ENCODE peak calls at places on chromosomes 7 and 10, in eight cellular contexts. C is CD4-positive, alpha-beta memory T cell; X is pancreas; S is body of pancreas; U is mammary epithelial cell; P is neural progenitor cell; E is fibroblast of lung; H is PC-9. I is an unnamed sample. For H3K36me3, the result is how much of the 10 kb centered on the place peaks cover.

GRCh38 chr10:43255644-43256431 is 11.0 kb downstream of the RASGEF1A start:
- DNase-seq in C (peak), X (no peak), S (no peak), U (no peak), P (peak), E (peak), H (no peak), I (no peak)

GRCh38 chr10:22294694-22295093 is 21.5 kb upstream of the COMMD3 start:
- DNase-seq in C (no peak), X (no peak), S (no peak), U (no peak), P (no peak), E (no peak), H (no peak), I (no peak)

GRCh38 chr7:101140339-101140699 is 13.4 kb downstream of the SERPINE1 start:
- DNase-seq in C (no peak), X (no peak), S (no peak), U (peak), P (no peak), E (no peak), H (no peak), I (no peak)

GRCh38 chr10:118571123-118571522 is 24.3 kb downstream of the PRLHR start:
- DNase-seq in C (no peak), X (no peak), S (peak), U (no peak), P (peak), E (peak), H (no peak), I (no peak)

GRCh38 chr10:19904202-19904661 is 88.0 kb downstream of the PLXDC2 start:
- DNase-seq in C (no peak), X (no peak), S (no peak), U (peak), P (no peak), E (peak), H (no peak), I (no peak)

GRCh38 chr10:124741281-124741921 is 2.8 kb downstream of the FAM53B start:
- DNase-seq in C (peak), X (peak), S (peak), U (peak), P (peak), E (peak), H (peak), I (peak)

GRCh38 chr7:73894851-73895441 is 34.0 kb downstream of the TMEM270 start:
- DNase-seq in C (no peak), X (peak), S (peak), U (peak), P (no peak), E (peak), H (peak), I (peak)

GRCh38 chr7:108167460-108167859 is 37.3 kb upstream of the LAMB4 start:
- DNase-seq in C (no peak), X (no peak), S (peak), U (no peak), P (no peak), E (peak), H (no peak), I (no peak)

GRCh38 chr7:28957822-28958234 is 302 bp downstream of the TRIL start:
- DNase-seq in C (no peak), X (no peak), S (no peak), U (no peak), P (peak), E (no peak), H (no peak), I (no peak)

GRCh38 chr10:45375101-45375500 is 1.1 kb downstream of the ALOX5 start:
- DNase-seq in C (no peak), X (no peak), S (no peak), U (no peak), P (no peak), E (no peak), H (no peak), I (no peak)

GRCh38 chr10:95394161-95394880 is 103.5 kb upstream of the PDLIM1 start:
- DNase-seq in C (no peak), X (no peak), S (no peak), U (peak), P (no peak), E (peak), H (peak), I (no peak)
- H3K36me3 ChIP-seq in C (under half), X (under half), S (under half), U (under half), P (under half), E (under half), H (under half), I (under half)

DNA sequence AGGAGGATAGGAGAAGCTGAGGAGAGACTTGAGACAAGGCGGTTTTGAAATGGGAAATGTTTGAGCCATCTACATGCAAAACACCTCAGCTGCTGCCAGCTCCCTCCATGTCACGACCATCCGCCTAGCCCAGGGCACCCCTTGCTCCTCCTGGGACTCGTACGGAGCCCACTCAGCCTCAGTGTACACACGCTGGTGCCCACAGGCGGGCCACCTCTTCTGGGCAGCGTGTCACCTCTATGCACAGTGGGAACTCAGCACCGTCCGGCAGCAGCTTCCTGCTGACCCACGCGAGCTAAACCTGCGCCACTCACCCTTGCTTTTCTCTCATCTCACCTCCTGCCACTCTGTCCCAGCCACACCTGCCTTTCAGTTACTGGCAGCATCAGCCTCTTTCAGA is 108.3 kb downstream of the GALNT11 start:
- DNase-seq in C (no peak), X (no peak), S (no peak), U (no peak), P (no peak), E (no peak), H (no peak), I (no peak)
- H3K36me3 ChIP-seq in C (under half), X (under half), S (under half), U (under half), P (under half), E (under half), H (under half), I (under half)

DNA sequence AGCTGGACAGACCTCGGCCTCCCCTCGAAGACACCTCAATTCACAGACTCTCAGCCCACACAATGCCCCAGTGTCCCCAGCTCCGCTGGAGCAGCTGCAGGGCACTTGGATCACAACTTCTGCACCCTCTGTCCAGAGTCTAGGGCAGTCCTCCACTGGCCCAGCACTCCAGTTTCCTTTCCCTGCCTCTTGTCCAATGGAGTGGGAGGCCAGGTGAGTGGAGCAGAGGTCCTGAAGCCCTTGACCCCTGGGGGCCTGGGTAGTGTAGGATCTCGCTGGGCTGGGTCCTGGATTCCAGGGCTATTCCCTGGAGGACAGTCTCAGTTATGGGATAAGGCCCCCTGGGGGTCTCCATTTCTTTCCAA is 11.8 kb downstream of the SFRP5 start:
- DNase-seq in C (no peak), X (no peak), S (no peak), U (no peak), P (no peak), E (no peak), H (no peak), I (peak)
- H3K36me3 ChIP-seq in C (half or more), X (under half), S (under half), U (under half), P (under half), E (under half), H (under half), I (under half)

DNA sequence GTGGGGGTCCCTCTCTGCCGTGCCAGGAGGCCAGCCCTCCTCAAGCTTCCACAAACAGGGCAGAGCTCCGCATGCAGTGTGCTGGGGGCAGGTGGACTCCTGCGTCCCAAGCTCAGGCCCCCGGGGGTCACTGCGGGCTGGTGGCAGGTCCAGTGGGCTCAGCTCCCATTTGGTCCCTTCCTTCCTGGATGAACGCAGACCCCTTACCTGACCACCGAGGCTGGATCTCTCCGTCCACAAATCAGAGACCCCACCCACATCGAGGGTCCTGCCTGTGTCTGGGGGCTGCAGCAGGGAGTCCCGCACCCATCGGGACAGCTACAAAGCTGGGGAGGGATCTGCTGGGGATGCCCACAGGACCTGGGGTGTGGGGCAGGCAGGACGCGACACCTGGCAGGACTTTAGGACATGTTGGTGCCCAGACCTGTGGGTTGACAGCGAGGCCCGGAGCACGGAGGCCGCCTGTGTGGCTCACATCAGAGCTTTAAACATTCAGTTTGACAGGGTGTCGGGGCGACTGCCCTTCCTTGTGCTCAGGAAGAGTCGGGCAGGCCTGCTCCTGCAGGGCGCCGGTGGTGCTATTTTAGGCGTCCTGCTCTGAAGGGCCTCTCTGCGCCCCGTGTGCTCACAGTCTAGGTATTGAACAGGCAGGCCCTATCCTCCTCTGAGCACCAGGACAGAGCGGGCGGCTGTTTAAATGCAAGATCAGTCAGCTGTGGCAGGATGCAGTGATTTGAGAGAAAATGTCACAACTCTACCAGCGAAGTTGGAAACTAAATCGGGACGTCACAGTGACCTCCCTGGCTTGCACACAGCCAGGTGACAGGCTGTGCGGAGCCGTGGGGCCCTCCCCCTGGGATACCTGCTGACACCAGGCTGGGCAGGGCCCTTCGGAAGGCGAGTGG is 15.9 kb upstream of the CFAP46 start:
- DNase-seq in C (no peak), X (no peak), S (no peak), U (no peak), P (no peak), E (no peak), H (no peak), I (no peak)
- H3K36me3 ChIP-seq in C (under half), X (under half), S (under half), U (under half), P (under half), E (under half), H (under half), I (under half)

GRCh38 chr10:75226055-75226454 is 9.7 kb downstream of the COMTD1 start:
- DNase-seq in C (no peak), X (no peak), S (no peak), U (no peak), P (no peak), E (no peak), H (no peak), I (no peak)
- H3K36me3 ChIP-seq in C (under half), X (under half), S (under half), U (under half), P (under half), E (under half), H (half or more), I (under half)

GRCh38 chr7:128852537-128853254 is 10.0 kb upstream of the ATP6V1F start:
- DNase-seq in C (no peak), X (no peak), S (no peak), U (no peak), P (no peak), E (no peak), H (no peak), I (no peak)
- H3K36me3 ChIP-seq in C (under half), X (under half), S (under half), U (under half), P (under half), E (half or more), H (under half), I (under half)

GRCh38 chr10:26508016-26508415 is 69.9 kb downstream of the APBB1IP start:
- DNase-seq in C (no peak), X (no peak), S (no peak), U (no peak), P (no peak), E (no peak), H (no peak), I (no peak)

GRCh38 chr10:26502988-26503387 is 64.8 kb downstream of the APBB1IP start:
- DNase-seq in C (no peak), X (no peak), S (no peak), U (no peak), P (no peak), E (no peak), H (no peak), I (no peak)

GRCh38 chr10:26507441-26507840 is 69.3 kb downstream of the APBB1IP start:
- DNase-seq in C (no peak), X (no peak), S (no peak), U (no peak), P (no peak), E (no peak), H (no peak), I (no peak)

GRCh38 chr10:26505491-26505890 is 67.3 kb downstream of the APBB1IP start:
- DNase-seq in C (no peak), X (no peak), S (no peak), U (no peak), P (no peak), E (no peak), H (no peak), I (no peak)

DNA sequence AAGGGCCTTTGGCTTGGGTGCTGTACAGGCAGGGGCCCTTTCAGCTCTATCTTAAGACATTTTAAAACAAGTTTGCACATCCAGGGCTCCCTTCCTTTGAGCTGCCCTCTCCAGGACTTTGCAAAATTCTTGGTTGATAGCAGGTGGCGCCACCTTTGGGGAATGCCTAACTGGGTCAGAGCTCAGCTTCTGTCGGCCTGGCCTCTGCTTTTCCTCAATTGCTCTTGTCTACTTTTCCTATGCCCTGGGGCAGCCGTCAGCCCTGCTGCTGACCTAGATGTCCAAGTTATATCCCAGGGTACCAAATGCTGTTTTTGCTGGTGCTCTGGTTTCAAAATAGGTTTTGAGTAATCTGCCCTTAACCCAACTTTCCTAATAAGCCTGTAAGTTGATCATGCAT is 65.8 kb downstream of the APBB1IP start:
- DNase-seq in C (no peak), X (no peak), S (no peak), U (no peak), P (peak), E (no peak), H (no peak), I (no peak)
- H3K36me3 ChIP-seq in C (half or more), X (under half), S (under half), U (under half), P (under half), E (under half), H (under half), I (under half)

GRCh38 chr10:42242135-42242805 is 396.1 kb downstream of the ZNF33B start:
- DNase-seq in C (no peak), X (no peak), S (no peak), U (no peak), P (no peak), E (peak), H (no peak), I (no peak)
- H3K36me3 ChIP-seq in C (under half), X (under half), S (under half), U (under half), P (under half), E (under half), H (under half), I (under half)